ENCODE peak calls at places on chromosomes 1 and 21, in five cellular contexts. S is spleen, A is stomach, B is psoas muscle, N is ovary. C is an unnamed sample.

GRCh38 chr1:206048582-206048981 is 4.4 kb upstream of the RHEX start:
- DNase-seq in B (no peak), S (no peak), N (no peak), A (peak; percentile 76), C (no peak)

GRCh38 chr1:53176452-53177344 is 19.9 kb upstream of the CPT2 start:
- DNase-seq in S (no peak), N (peak; percentile 57), B (no peak), A (peak; percentile 79), C (peak; percentile 77)

GRCh38 chr1:78009836-78010235 is 5.1 kb downstream of the DNAJB4 start:
- DNase-seq in S (no peak), N (no peak), B (no peak), A (no peak), C (no peak)

GRCh38 chr1:27726173-27726793 is 522 bp downstream of the FAM76A start:
- DNase-seq in N (peak; percentile 60), A (peak; percentile 44), S (no peak), B (peak; percentile 75), C (peak; percentile 85)

GRCh38 chr1:21344750-21345443 is 54.6 kb upstream of the ECE1 start:
- DNase-seq in B (peak; percentile 67), S (peak; percentile 89), A (peak; percentile 31), N (no peak), C (no peak)

GRCh38 chr1:178693368-178693767 is 31.7 kb upstream of the RALGPS2 start:
- DNase-seq in B (no peak), N (no peak), S (no peak), A (no peak), C (no peak)

GRCh38 chr1:232880354-232880753 is 70.1 kb upstream of the NTPCR start:
- DNase-seq in B (no peak), A (peak; percentile 28), N (no peak), S (no peak), C (no peak)

GRCh38 chr1:6025269-6026094 is 20.2 kb upstream of the KCNAB2 start:
- DNase-seq in A (no peak), S (peak; percentile 84), N (no peak), B (no peak), C (no peak)

GRCh38 chr1:35707253-35708178 is 11.2 kb downstream of the C1orf216 start:
- DNase-seq in S (no peak), A (peak; percentile 29), N (no peak), B (no peak), C (no peak)

GRCh38 chr21:44845418-44846200 is 27.7 kb upstream of the SUMO3 start:
- DNase-seq in A (peak; percentile 65), S (peak; percentile 89), N (no peak), B (peak; percentile 81), C (peak; percentile 84)

GRCh38 chr1:16162163-16162822 is 6.4 kb upstream of the EPHA2 start:
- DNase-seq in B (no peak), S (no peak), N (no peak), A (peak; percentile 71), C (no peak)

DNA sequence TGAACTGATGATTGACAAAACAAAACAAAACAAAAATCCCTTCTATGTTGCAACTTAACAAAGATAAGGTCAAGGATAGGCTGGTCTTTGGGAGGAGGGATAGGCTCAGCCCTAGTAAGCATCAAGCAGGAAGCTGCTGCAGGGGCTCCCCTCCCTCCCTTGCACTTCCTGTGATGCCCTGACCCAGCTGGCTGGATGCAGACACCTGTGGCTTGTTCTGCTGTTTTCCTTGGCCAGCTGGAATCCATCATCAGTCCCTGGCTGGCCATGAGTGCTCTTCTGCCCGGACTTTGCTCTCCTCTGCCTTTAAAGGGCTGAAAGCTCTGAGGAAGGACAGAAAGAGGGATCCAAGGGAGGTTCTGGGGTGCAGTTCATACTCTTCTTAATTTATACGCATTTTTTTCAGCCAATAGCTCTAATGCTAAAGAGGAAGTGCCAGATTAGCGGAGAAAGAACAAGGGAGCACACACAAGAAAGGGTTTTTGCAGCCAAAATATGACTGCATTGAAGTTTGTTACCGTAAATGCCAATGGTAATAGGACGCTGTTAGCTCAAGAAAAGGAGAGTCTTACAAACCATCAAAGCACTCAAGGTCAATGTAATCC is 19.9 kb upstream of the UBE2U start:
- DNase-seq in B (peak; percentile 44), N (peak; percentile 60), A (no peak), S (no peak), C (no peak)
- H3K27ac ChIP-seq in B (peak overlapping the region; percentile 62), N (no peak overlapping the region), A (no peak overlapping the region), S (no peak overlapping the region), C (no peak overlapping the region)

DNA sequence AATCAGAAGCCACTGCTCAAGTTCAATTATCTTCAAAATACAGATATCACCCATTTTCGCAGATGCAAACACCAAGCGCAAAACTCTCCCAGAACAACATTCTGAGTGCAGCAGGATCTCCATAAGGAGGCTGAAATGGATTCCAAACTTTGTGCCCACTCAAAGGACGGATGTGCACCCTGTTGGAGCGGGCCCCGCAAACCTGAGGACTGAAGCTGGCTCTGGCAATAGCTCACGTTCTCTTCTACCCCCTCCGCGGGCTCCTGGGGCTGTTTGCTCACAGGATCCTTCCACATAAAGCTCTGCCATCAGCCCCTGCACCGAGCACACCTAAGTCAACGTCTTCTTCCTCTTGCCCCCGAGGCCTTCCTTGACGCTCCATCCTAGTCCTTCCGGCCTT is 11.7 kb upstream of the RCSD1 start:
- DNase-seq in B (no peak), S (peak; percentile 82), A (no peak), N (no peak), C (no peak)
- H3K4me3 ChIP-seq in B (no peak overlapping the region), S (no peak overlapping the region), A (no peak overlapping the region), N (no peak overlapping the region), C (no peak overlapping the region)

GRCh38 chr1:26692211-26692792 is 3.5 kb upstream of the ARID1A start:
- DNase-seq in A (peak; percentile 83), B (peak; percentile 89), N (peak; percentile 80), S (peak; percentile 94), C (peak; percentile 89)
- TF ChIP-seq CTCF in A (no peak), B (no peak), N (no peak), S (no peak), C (peak; percentile 33)

DNA sequence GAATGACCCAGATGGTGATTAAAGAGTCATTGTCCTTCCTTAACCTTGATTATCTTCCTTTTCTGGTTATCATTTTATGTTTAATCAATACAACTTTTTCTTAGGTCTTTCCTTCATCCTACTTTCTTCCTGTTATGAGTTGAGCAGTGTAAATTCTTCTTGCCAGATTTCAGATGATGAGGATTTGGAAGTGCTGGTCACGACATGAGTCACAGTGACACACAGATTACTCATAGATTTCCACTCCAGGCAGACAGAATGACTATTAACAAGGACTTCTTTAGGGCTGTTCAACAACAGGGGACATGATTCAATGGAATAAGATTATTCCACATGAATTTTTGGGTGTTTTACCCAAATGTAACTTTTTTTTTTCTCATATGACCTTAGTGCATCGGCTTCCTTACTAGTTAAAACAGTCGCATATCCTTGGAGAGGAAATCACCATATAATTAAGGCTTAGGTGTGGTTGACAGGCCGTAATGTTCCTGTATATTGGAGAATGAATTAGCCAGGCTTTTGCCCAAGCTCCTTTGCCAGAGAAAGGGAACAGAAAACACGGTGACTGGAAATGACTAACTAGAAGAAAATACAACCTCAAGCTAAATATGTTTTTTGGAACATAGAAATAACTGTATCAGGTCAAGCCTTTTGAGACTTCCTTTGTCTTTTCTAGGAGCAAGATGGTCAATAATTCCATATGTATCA is 44.2 kb downstream of the PRRX1 start:
- DNase-seq in S (no peak), A (no peak), N (no peak), B (no peak), C (no peak)
- H3K27ac ChIP-seq in S (no peak overlapping the region), A (peak overlapping the region; percentile 24), N (no peak overlapping the region), B (peak overlapping the region; percentile 88), C (no peak overlapping the region)

GRCh38 chr1:111622166-111622565 is 2.6 kb downstream of the RAP1A start:
- DNase-seq in S (no peak), B (no peak), N (no peak), A (no peak), C (no peak)
- H3K4me3 ChIP-seq in S (no peak overlapping the region), B (no peak overlapping the region), N (no peak overlapping the region), A (peak overlapping the region; percentile 75), C (no peak overlapping the region)

GRCh38 chr1:226737819-226738420 is 1.2 kb downstream of the ITPKB start:
- DNase-seq in A (peak; percentile 54), S (peak; percentile 91), B (peak; percentile 70), N (peak; percentile 54), C (peak; percentile 82)
- TF ChIP-seq CTCF in A (no peak), S (no peak), B (no peak), N (no peak), C (no peak)

C was measured in upper lobe of right lung.